ENCODE peak calls at places on chromosomes 2 and 18, in eight cellular contexts. G is HCT116, Q is esophagus muscularis mucosa, I is stomach, W is K562, B is HL-60, M is spleen, A is H1. L is an unnamed sample.
A peak's percentile ranks its signal among the peaks of the same experiment; 100 is the strongest.

GRCh38 chr2:112033600-112033999 is 21.5 kb upstream of the TMEM87B start:
- DNase-seq in A (no peak), W (no peak), B (no peak), M (no peak), Q (no peak), I (no peak), G (peak; percentile 52), L (no peak)

GRCh38 chr18:11497585-11497984 is 111.8 kb upstream of the SLC35G4 start:
- DNase-seq in I (no peak), M (no peak), A (no peak), Q (no peak), W (no peak), B (no peak), G (no peak), L (no peak)

GRCh38 chr2:67666386-67667053 is 269.4 kb downstream of the ETAA1 start:
- DNase-seq in A (no peak), W (no peak), I (no peak), Q (peak; percentile 92), B (no peak), M (no peak), G (no peak), L (no peak)

GRCh38 chr18:46668135-46668534 is 11.1 kb upstream of the LOXHD1 start:
- DNase-seq in I (no peak), B (no peak), G (no peak), M (no peak), A (no peak), Q (no peak), W (no peak), L (no peak)

GRCh38 chr2:78263571-78263970 is 741.4 kb upstream of the LRRTM4 start:
- DNase-seq in B (no peak), A (no peak), Q (no peak), W (no peak), G (no peak), M (no peak), I (no peak), L (no peak)

GRCh38 chr2:75853441-75853840 is 142.7 kb upstream of the GCFC2 start:
- DNase-seq in I (no peak), W (no peak), M (no peak), A (no peak), B (no peak), G (no peak), Q (no peak), L (no peak)

GRCh38 chr2:2613279-2614199 is 282.5 kb upstream of the MYT1L start:
- DNase-seq in Q (peak; percentile 93), I (peak; percentile 79), M (peak; percentile 91), B (peak; percentile 90), A (peak; percentile 90), W (peak; percentile 89), G (peak; percentile 77), L (peak; percentile 79)

GRCh38 chr2:38505779-38506178 is 96.9 kb downstream of the HNRNPLL start:
- DNase-seq in W (no peak), I (no peak), Q (no peak), A (no peak), M (no peak), G (no peak), B (no peak), L (peak; percentile 44)

GRCh38 chr2:201129044-201129505 is 13.1 kb downstream of the CFLAR start:
- DNase-seq in A (no peak), B (peak; percentile 45), M (no peak), G (no peak), Q (no peak), W (no peak), I (peak; percentile 59), L (peak; percentile 70)

GRCh38 chr18:31977270-31977872 is 34.4 kb upstream of the TRAPPC8 start:
- DNase-seq in Q (no peak), B (peak; percentile 59), A (peak; percentile 59), W (peak; percentile 60), I (no peak), M (no peak), G (peak; percentile 54), L (peak; percentile 18)

GRCh38 chr2:54482725-54483124 is 26.6 kb downstream of the SPTBN1 start:
- DNase-seq in G (peak; percentile 64), M (no peak), A (no peak), I (no peak), Q (no peak), W (no peak), B (no peak), L (peak; percentile 17)

GRCh38 chr2:61575447-61575859 is 37.3 kb upstream of the XPO1 start:
- DNase-seq in I (no peak), W (no peak), A (no peak), B (no peak), Q (no peak), M (no peak), G (no peak), L (no peak)

GRCh38 chr2:206004004-206004693 is 81.8 kb downstream of the INO80D start:
- DNase-seq in G (peak; percentile 6), M (peak; percentile 55), A (peak; percentile 69), W (peak; percentile 9), I (no peak), Q (no peak), B (peak; percentile 58), L (peak; percentile 38)

GRCh38 chr18:46859855-46860254 is 57.5 kb downstream of the PIAS2 start:
- DNase-seq in W (no peak), Q (no peak), M (no peak), A (no peak), I (no peak), B (no peak), G (no peak), L (no peak)

DNA sequence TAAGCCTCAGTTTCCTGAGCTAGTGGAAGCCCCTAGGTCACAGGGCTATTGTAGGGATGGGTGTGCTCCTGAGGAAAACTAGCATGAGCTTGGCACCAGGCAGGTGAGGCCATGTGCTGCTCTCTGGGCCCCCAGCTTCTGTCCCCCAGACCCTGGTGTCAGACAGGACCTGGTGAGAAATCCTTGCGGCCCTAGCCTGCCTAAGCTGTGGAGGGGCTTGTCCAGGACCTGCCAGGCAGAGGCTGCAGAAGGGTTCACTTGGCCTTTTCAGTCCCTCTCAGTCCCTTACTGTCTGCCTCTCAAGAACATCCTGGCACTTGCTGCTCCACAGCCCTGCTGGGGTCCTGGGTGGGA is 58.4 kb downstream of the ZFP36L2 start:
- DNase-seq in W (no peak), M (no peak), B (no peak), A (no peak), I (no peak), Q (no peak), G (no peak), L (no peak)
- H3K27ac ChIP-seq in W (no peak overlapping the region), M (peak overlapping the region; percentile 88), B (peak overlapping the region; percentile 93), A (no peak overlapping the region), I (peak overlapping the region; percentile 91), Q (peak overlapping the region; percentile 46), G (no peak overlapping the region), L (peak overlapping the region; percentile 92)

GRCh38 chr2:176155341-176156044 is 1.6 kb upstream of the HOXD3 start:
- DNase-seq in W (no peak), Q (no peak), I (no peak), B (no peak), A (no peak), M (no peak), G (no peak), L (no peak)
- H3K27me3 ChIP-seq in W (peaks cover 75% of the 10 kb centered on the region), Q (peaks cover 70% of the 10 kb centered on the region), I (peaks cover 100% of the 10 kb centered on the region), B (peaks cover 71% of the 10 kb centered on the region), A (peaks cover 99% of the 10 kb centered on the region), M (peaks cover 8% of the 10 kb centered on the region), G (no peaks in the 10 kb centered on the region), L (peaks cover 67% of the 10 kb centered on the region)

GRCh38 chr2:176105727-176106635 is 1.1 kb upstream of the HOXD11 start:
- DNase-seq in Q (no peak), W (no peak), B (no peak), A (peak; percentile 62), G (no peak), I (no peak), M (no peak), L (no peak)

GRCh38 chr2:176103634-176104337 is 3.3 kb upstream of the HOXD11 start:
- DNase-seq in Q (no peak), A (peak; percentile 55), W (no peak), M (no peak), B (no peak), I (no peak), G (no peak), L (no peak)

GRCh38 chr2:176102309-176102866 is 2.8 kb downstream of the HOXD12 start:
- DNase-seq in Q (no peak), G (no peak), I (no peak), B (no peak), A (no peak), M (no peak), W (no peak), L (no peak)

GRCh38 chr2:176105078-176105726 is 1.9 kb upstream of the HOXD11 start:
- DNase-seq in M (no peak), Q (no peak), B (no peak), A (peak; percentile 67), G (no peak), W (no peak), I (no peak), L (no peak)

DNA sequence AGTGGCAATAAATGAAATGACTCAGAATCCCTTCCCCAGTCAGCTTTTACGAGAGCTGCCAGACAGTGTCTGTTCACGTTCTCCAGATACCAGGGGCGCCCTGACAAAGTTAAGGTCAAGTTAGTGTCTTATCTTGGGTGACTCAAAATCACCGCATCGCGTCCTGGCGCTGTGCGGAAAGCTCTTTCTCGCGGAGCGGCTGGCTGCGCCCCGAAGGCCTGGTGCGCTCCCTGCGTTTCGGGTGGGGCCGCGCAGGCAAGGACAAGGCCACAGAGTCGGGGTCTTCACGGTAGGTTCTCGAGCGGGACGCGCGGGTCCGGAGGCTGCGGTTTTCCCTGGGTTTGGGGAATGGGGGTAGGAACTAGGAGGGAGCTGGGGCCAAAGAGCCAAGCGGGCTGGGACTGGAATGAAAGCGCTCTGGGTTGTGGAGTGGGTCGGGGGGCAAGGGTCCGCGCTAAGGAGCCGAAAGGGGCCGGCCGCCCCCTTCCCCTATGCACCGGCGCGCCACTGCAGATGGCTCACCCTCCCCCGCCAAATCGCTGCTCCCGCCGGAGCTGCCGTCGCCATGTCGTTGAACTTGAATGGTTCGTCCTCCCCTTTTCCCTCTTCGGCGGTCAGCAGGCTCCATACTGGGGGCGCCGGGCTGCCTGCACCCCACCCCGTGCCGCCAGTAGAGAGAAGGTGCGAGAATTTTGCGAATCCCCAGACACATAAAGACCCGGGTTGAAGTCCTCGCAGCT is 2.6 kb upstream of the HOXD11 start:
- DNase-seq in W (no peak), M (no peak), A (no peak), I (no peak), G (no peak), B (no peak), Q (no peak), L (no peak)
- TF ChIP-seq POLR2AphosphoS5 in W (no peak), M (no peak), A (no peak), I (no peak), G (no peak), B (no peak), Q (no peak), L (peak; percentile 25)

GRCh38 chr2:64605991-64606494 is 47.7 kb downstream of the SERTAD2 start:
- DNase-seq in G (no peak), W (no peak), A (no peak), M (no peak), I (no peak), Q (peak; percentile 72), B (no peak), L (no peak)

GRCh38 chr2:64604929-64605550 is 48.7 kb downstream of the SERTAD2 start:
- DNase-seq in W (no peak), A (no peak), M (no peak), G (no peak), Q (peak; percentile 87), B (no peak), I (peak; percentile 39), L (no peak)

GRCh38 chr2:64608867-64609228 is 44.9 kb downstream of the SERTAD2 start:
- DNase-seq in A (peak; percentile 76), B (peak; percentile 72), W (no peak), G (no peak), Q (no peak), M (no peak), I (no peak), L (no peak)

GRCh38 chr2:64607381-64607780 is 46.3 kb downstream of the SERTAD2 start:
- DNase-seq in G (no peak), B (peak; percentile 25), I (no peak), M (no peak), W (no peak), Q (peak; percentile 60), A (no peak), L (no peak)

GRCh38 chr2:64606495-64607363 is 47.0 kb downstream of the SERTAD2 start:
- DNase-seq in Q (peak; percentile 97), G (no peak), B (peak; percentile 82), I (peak; percentile 79), A (peak; percentile 77), W (peak; percentile 92), M (peak; percentile 96), L (peak; percentile 88)
- H3K27ac ChIP-seq in Q (peak overlapping the region; percentile 33), G (no peak overlapping the region), B (peak overlapping the region; percentile 44), I (peak overlapping the region; percentile 66), A (no peak overlapping the region), W (peak overlapping the region; percentile 88), M (peak overlapping the region; percentile 86), L (peak overlapping the region; percentile 62)